ENCODE peak calls at places on chromosome 17, in six cellular contexts. One of them, this sample, is unnamed.

GRCh38 chr17:77354721-77355455 is 214.1 kb downstream of the SEC14L1 start:
- DNase-seq in heart left ventricle: peak
- DNase-seq in bronchial epithelial cell: peak
- DNase-seq in IMR-90: peak
- DNase-seq in lower leg skin: peak
- DNase-seq in fibroblast of mammary gland: peak
- DNase-seq in this sample: no peak

GRCh38 chr17:65519471-65519870 is 42.0 kb downstream of the AXIN2 start:
- DNase-seq in fibroblast of mammary gland: peak
- DNase-seq in lower leg skin: no peak
- DNase-seq in IMR-90: no peak
- DNase-seq in bronchial epithelial cell: no peak
- DNase-seq in heart left ventricle: no peak
- DNase-seq in this sample: no peak

GRCh38 chr17:68305132-68305531 is 13.8 kb downstream of the ARSG start:
- DNase-seq in lower leg skin: no peak
- DNase-seq in fibroblast of mammary gland: no peak
- DNase-seq in bronchial epithelial cell: no peak
- DNase-seq in IMR-90: no peak
- DNase-seq in heart left ventricle: no peak
- DNase-seq in this sample: no peak

GRCh38 chr17:48841395-48841831 is 10.6 kb downstream of the CALCOCO2 start:
- DNase-seq in bronchial epithelial cell: peak
- DNase-seq in lower leg skin: peak
- DNase-seq in heart left ventricle: peak
- DNase-seq in IMR-90: peak
- DNase-seq in fibroblast of mammary gland: peak
- DNase-seq in this sample: no peak

GRCh38 chr17:79491006-79491405 is 119.8 kb downstream of the RBFOX3 start:
- DNase-seq in IMR-90: no peak
- DNase-seq in bronchial epithelial cell: no peak
- DNase-seq in heart left ventricle: no peak
- DNase-seq in lower leg skin: no peak
- DNase-seq in fibroblast of mammary gland: no peak
- DNase-seq in this sample: no peak

GRCh38 chr17:41483991-41484826 is 3.3 kb upstream of the KRT35 start:
- DNase-seq in IMR-90: peak
- DNase-seq in lower leg skin: no peak
- DNase-seq in fibroblast of mammary gland: no peak
- DNase-seq in heart left ventricle: no peak
- DNase-seq in bronchial epithelial cell: no peak
- DNase-seq in this sample: no peak

GRCh38 chr17:64406321-64407200 is 15.9 kb upstream of the PECAM1 start:
- DNase-seq in heart left ventricle: no peak
- DNase-seq in IMR-90: no peak
- DNase-seq in lower leg skin: no peak
- DNase-seq in fibroblast of mammary gland: peak
- DNase-seq in bronchial epithelial cell: no peak
- DNase-seq in this sample: no peak

GRCh38 chr17:80791758-80792284 is 199.8 kb upstream of the CHMP6 start:
- DNase-seq in fibroblast of mammary gland: peak
- DNase-seq in lower leg skin: peak
- DNase-seq in IMR-90: peak
- DNase-seq in heart left ventricle: no peak
- DNase-seq in bronchial epithelial cell: peak
- DNase-seq in this sample: no peak

GRCh38 chr17:66338937-66339336 is 36.5 kb downstream of the PRKCA start:
- DNase-seq in fibroblast of mammary gland: no peak
- DNase-seq in heart left ventricle: no peak
- DNase-seq in IMR-90: no peak
- DNase-seq in bronchial epithelial cell: no peak
- DNase-seq in lower leg skin: no peak
- DNase-seq in this sample: no peak

GRCh38 chr17:7792611-7793010 is 41.4 kb upstream of the KDM6B start:
- DNase-seq in IMR-90: no peak
- DNase-seq in lower leg skin: no peak
- DNase-seq in bronchial epithelial cell: no peak
- DNase-seq in heart left ventricle: no peak
- DNase-seq in fibroblast of mammary gland: no peak
- DNase-seq in this sample: no peak

GRCh38 chr17:40342575-40343058 is 21.9 kb downstream of the GJD3 start:
- DNase-seq in heart left ventricle: no peak
- DNase-seq in fibroblast of mammary gland: no peak
- DNase-seq in lower leg skin: no peak
- DNase-seq in IMR-90: no peak
- DNase-seq in bronchial epithelial cell: no peak
- DNase-seq in this sample: no peak

GRCh38 chr17:51997723-51998122 is 160.8 kb downstream of the CA10 start:
- DNase-seq in bronchial epithelial cell: no peak
- DNase-seq in IMR-90: no peak
- DNase-seq in lower leg skin: no peak
- DNase-seq in heart left ventricle: no peak
- DNase-seq in fibroblast of mammary gland: no peak
- DNase-seq in this sample: no peak

GRCh38 chr17:7191571-7192270 is 12.6 kb upstream of the ASGR1 start:
- DNase-seq in bronchial epithelial cell: peak
- DNase-seq in lower leg skin: no peak
- DNase-seq in IMR-90: peak
- DNase-seq in fibroblast of mammary gland: peak
- DNase-seq in heart left ventricle: no peak
- DNase-seq in this sample: no peak

GRCh38 chr17:63601439-63602371 is 1.0 kb downstream of the TACO1 start:
- DNase-seq in lower leg skin: no peak
- DNase-seq in IMR-90: peak
- DNase-seq in fibroblast of mammary gland: peak
- DNase-seq in heart left ventricle: no peak
- DNase-seq in bronchial epithelial cell: no peak
- DNase-seq in this sample: no peak

GRCh38 chr17:41736983-41737679 is 2.7 kb upstream of the HAP1 start:
- DNase-seq in IMR-90: no peak
- DNase-seq in fibroblast of mammary gland: no peak
- DNase-seq in bronchial epithelial cell: no peak
- DNase-seq in lower leg skin: no peak
- DNase-seq in heart left ventricle: no peak
- DNase-seq in this sample: no peak

GRCh38 chr17:30503558-30503957 is 26.4 kb downstream of the GOSR1 start:
- DNase-seq in fibroblast of mammary gland: no peak
- DNase-seq in lower leg skin: no peak
- DNase-seq in bronchial epithelial cell: no peak
- DNase-seq in IMR-90: peak
- DNase-seq in heart left ventricle: no peak
- DNase-seq in this sample: no peak

GRCh38 chr17:65191805-65192740 is 54.9 kb downstream of the RGS9 start:
- DNase-seq in lower leg skin: no peak
- DNase-seq in IMR-90: peak
- DNase-seq in fibroblast of mammary gland: peak
- DNase-seq in bronchial epithelial cell: peak
- DNase-seq in heart left ventricle: no peak
- DNase-seq in this sample: no peak

GRCh38 chr17:63911657-63912100 is 621 bp upstream of the CSHL1 start:
- DNase-seq in heart left ventricle: peak
- DNase-seq in lower leg skin: no peak
- DNase-seq in fibroblast of mammary gland: no peak
- DNase-seq in bronchial epithelial cell: peak
- DNase-seq in IMR-90: peak
- DNase-seq in this sample: peak

GRCh38 chr17:9677411-9677810 is 32.1 kb downstream of the USP43 start:
- DNase-seq in fibroblast of mammary gland: no peak
- DNase-seq in IMR-90: no peak
- DNase-seq in lower leg skin: no peak
- DNase-seq in bronchial epithelial cell: peak
- DNase-seq in heart left ventricle: no peak
- DNase-seq in this sample: no peak

GRCh38 chr17:34207572-34207971 is 47.5 kb upstream of the CCL2 start:
- DNase-seq in fibroblast of mammary gland: peak
- DNase-seq in IMR-90: no peak
- DNase-seq in bronchial epithelial cell: no peak
- DNase-seq in lower leg skin: no peak
- DNase-seq in heart left ventricle: no peak
- DNase-seq in this sample: no peak

GRCh38 chr17:14373587-14374259 is 72.8 kb downstream of the HS3ST3B1 start:
- DNase-seq in IMR-90: peak
- DNase-seq in bronchial epithelial cell: peak
- DNase-seq in lower leg skin: no peak
- DNase-seq in fibroblast of mammary gland: peak
- DNase-seq in heart left ventricle: no peak
- DNase-seq in this sample: no peak
- TF ChIP-seq CTCF in IMR-90: no peak
- TF ChIP-seq CTCF in bronchial epithelial cell: no peak
- TF ChIP-seq CTCF in lower leg skin: no peak
- TF ChIP-seq CTCF in fibroblast of mammary gland: no peak
- TF ChIP-seq CTCF in heart left ventricle: no peak
- TF ChIP-seq CTCF in this sample: no peak

GRCh38 chr17:82743344-82744219 is 8.2 kb downstream of the FN3K start:
- DNase-seq in bronchial epithelial cell: no peak
- DNase-seq in lower leg skin: no peak
- DNase-seq in IMR-90: no peak
- DNase-seq in fibroblast of mammary gland: no peak
- DNase-seq in heart left ventricle: no peak
- DNase-seq in this sample: no peak
- TF ChIP-seq CTCF in bronchial epithelial cell: no peak
- TF ChIP-seq CTCF in lower leg skin: no peak
- TF ChIP-seq CTCF in IMR-90: no peak
- TF ChIP-seq CTCF in fibroblast of mammary gland: no peak
- TF ChIP-seq CTCF in heart left ventricle: no peak
- TF ChIP-seq CTCF in this sample: no peak

GRCh38 chr17:43454888-43455287 is 28.9 kb upstream of the DHX8 start:
- DNase-seq in heart left ventricle: no peak
- DNase-seq in IMR-90: no peak
- DNase-seq in lower leg skin: no peak
- DNase-seq in fibroblast of mammary gland: no peak
- DNase-seq in bronchial epithelial cell: no peak
- DNase-seq in this sample: no peak
- TF ChIP-seq CTCF in heart left ventricle: no peak
- TF ChIP-seq CTCF in IMR-90: no peak
- TF ChIP-seq CTCF in lower leg skin: no peak
- TF ChIP-seq CTCF in fibroblast of mammary gland: no peak
- TF ChIP-seq CTCF in bronchial epithelial cell: no peak
- TF ChIP-seq CTCF in this sample: no peak

DNA sequence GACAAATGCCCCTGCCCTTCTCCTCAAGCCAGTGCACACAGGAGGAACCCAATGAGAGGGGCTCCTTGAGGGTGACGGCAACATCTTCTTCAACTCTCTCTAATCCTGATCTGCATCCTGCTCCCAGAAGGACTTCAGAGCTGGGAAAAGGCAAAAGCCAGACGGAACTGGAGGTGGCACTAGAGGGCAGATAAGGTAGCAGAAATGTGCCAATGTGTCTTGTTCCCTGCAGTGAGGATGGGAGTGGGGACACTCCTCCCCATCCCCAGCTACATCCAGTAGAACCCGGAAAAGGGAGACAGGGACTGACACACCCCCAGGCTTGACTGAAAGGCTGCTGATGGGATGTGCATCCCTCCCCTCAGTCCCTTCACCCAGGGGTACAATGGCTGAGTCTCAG is 28.5 kb downstream of the SRCIN1 start:
- DNase-seq in IMR-90: no peak
- DNase-seq in heart left ventricle: no peak
- DNase-seq in lower leg skin: no peak
- DNase-seq in fibroblast of mammary gland: no peak
- DNase-seq in bronchial epithelial cell: no peak
- DNase-seq in this sample: no peak
- TF ChIP-seq CTCF in IMR-90: no peak
- TF ChIP-seq CTCF in heart left ventricle: no peak
- TF ChIP-seq CTCF in lower leg skin: no peak
- TF ChIP-seq CTCF in fibroblast of mammary gland: no peak
- TF ChIP-seq CTCF in bronchial epithelial cell: peak
- TF ChIP-seq CTCF in this sample: no peak

DNA sequence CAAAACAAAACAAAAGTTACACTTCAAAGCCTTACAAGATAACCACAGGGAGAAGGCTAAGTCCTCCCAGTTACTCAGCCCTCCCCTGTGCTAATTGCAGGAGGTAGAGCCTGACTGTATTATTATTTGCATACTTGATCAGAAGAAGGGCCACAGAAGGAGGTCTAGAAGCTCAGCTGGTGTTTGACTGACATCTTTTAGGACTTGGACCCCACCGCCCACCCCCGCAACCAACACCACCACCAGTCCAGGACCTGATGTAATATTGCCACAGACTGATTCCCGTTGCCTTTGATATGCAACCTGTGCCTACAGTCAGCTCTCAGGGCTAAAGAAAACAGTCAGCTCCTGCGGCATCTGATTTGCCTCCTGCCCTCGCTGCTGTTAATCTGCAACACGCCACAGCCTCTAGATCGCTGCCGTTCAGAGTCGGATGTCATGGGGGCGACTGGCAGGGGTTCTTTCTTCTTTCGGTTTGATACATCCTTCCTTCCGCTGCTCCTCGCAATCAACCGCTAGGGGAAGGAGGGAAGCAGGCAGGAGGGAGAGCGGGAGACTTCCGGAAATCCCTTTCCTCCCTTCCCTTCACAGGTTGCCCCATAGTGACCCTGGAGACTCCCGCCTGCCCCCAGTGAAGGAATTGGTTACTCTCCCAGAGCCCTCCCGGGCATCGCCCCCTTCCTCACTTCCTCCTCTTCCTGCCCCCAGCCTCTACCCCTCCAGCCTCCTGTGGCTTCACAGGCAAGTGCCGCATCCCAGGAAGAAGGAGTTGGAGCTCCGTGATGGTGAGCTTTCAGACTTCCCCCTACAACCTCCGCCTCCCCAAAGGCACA is 90.5 kb upstream of the SOX9 start:
- DNase-seq in lower leg skin: peak
- DNase-seq in bronchial epithelial cell: peak
- DNase-seq in IMR-90: peak
- DNase-seq in heart left ventricle: peak
- DNase-seq in fibroblast of mammary gland: peak
- DNase-seq in this sample: no peak
- TF ChIP-seq CTCF in lower leg skin: no peak
- TF ChIP-seq CTCF in bronchial epithelial cell: peak
- TF ChIP-seq CTCF in IMR-90: peak
- TF ChIP-seq CTCF in heart left ventricle: peak
- TF ChIP-seq CTCF in fibroblast of mammary gland: peak
- TF ChIP-seq CTCF in this sample: no peak

DNA sequence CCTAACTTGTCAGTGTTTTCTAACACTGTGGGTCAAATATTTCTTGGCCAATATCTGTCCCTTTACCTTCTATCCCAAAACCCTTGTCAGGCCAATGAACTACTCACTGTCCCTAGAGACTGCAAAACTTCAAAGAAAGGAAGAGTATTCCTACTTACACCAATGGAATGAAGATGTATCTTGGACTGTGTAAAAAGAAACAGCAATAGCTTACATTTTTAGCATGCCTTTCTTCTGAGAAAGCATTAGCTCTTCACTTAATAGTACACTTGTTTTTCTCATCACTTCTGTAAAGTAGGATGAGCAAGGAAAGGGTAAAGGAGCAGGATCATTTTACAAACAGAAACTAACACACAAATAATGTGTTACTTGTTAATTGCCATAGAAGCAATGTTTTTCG is 73.9 kb downstream of the STH start:
- DNase-seq in lower leg skin: no peak
- DNase-seq in fibroblast of mammary gland: peak
- DNase-seq in bronchial epithelial cell: no peak
- DNase-seq in heart left ventricle: no peak
- DNase-seq in IMR-90: peak
- DNase-seq in this sample: no peak
- TF ChIP-seq CTCF in lower leg skin: no peak
- TF ChIP-seq CTCF in fibroblast of mammary gland: no peak
- TF ChIP-seq CTCF in bronchial epithelial cell: no peak
- TF ChIP-seq CTCF in heart left ventricle: no peak
- TF ChIP-seq CTCF in IMR-90: no peak
- TF ChIP-seq CTCF in this sample: no peak

This sample was measured in natural killer cell.